ENCODE peak calls at places on chromosomes 11 and 22, in ten cellular contexts. One of them, this sample, is unnamed.

GRCh38 chr11:65019824-65020223 is 5.9 kb downstream of the ARL2 start:
- DNase-seq in SK-N-SH: no peak
- DNase-seq in OCI-LY7: no peak
- DNase-seq in Calu3: no peak
- DNase-seq in endodermal cell: no peak
- DNase-seq in cardiac muscle cell: no peak
- DNase-seq in lower leg skin: no peak
- DNase-seq in fibroblast of pulmonary artery: no peak
- DNase-seq in NB4: no peak
- DNase-seq in cardiac fibroblast: no peak
- DNase-seq in this sample: no peak

GRCh38 chr22:37169947-37170688 is 17.9 kb downstream of the C1QTNF6 start:
- DNase-seq in SK-N-SH: no peak
- DNase-seq in OCI-LY7: no peak
- DNase-seq in Calu3: no peak
- DNase-seq in endodermal cell: peak
- DNase-seq in cardiac muscle cell: no peak
- DNase-seq in lower leg skin: peak
- DNase-seq in fibroblast of pulmonary artery: no peak
- DNase-seq in NB4: no peak
- DNase-seq in cardiac fibroblast: no peak
- DNase-seq in this sample: no peak

GRCh38 chr22:33986954-33987353 is 66.7 kb upstream of the LARGE1 start:
- DNase-seq in SK-N-SH: no peak
- DNase-seq in OCI-LY7: no peak
- DNase-seq in Calu3: no peak
- DNase-seq in endodermal cell: no peak
- DNase-seq in cardiac muscle cell: no peak
- DNase-seq in lower leg skin: no peak
- DNase-seq in fibroblast of pulmonary artery: no peak
- DNase-seq in NB4: no peak
- DNase-seq in cardiac fibroblast: no peak
- DNase-seq in this sample: no peak

GRCh38 chr11:12170984-12171383 is 60.6 kb downstream of the MICAL2 start:
- DNase-seq in SK-N-SH: no peak
- DNase-seq in OCI-LY7: no peak
- DNase-seq in Calu3: no peak
- DNase-seq in endodermal cell: no peak
- DNase-seq in cardiac muscle cell: no peak
- DNase-seq in lower leg skin: peak
- DNase-seq in fibroblast of pulmonary artery: peak
- DNase-seq in NB4: no peak
- DNase-seq in cardiac fibroblast: peak
- DNase-seq in this sample: no peak

GRCh38 chr11:72587696-72588095 is 86.5 kb downstream of the PDE2A start:
- DNase-seq in SK-N-SH: no peak
- DNase-seq in OCI-LY7: no peak
- DNase-seq in Calu3: no peak
- DNase-seq in endodermal cell: no peak
- DNase-seq in cardiac muscle cell: no peak
- DNase-seq in lower leg skin: no peak
- DNase-seq in fibroblast of pulmonary artery: no peak
- DNase-seq in NB4: no peak
- DNase-seq in cardiac fibroblast: no peak
- DNase-seq in this sample: no peak

GRCh38 chr11:120248551-120249278 is 8.8 kb downstream of the POU2F3 start:
- DNase-seq in SK-N-SH: no peak
- DNase-seq in OCI-LY7: no peak
- DNase-seq in Calu3: no peak
- DNase-seq in endodermal cell: no peak
- DNase-seq in cardiac muscle cell: no peak
- DNase-seq in lower leg skin: no peak
- DNase-seq in fibroblast of pulmonary artery: peak
- DNase-seq in NB4: peak
- DNase-seq in cardiac fibroblast: peak
- DNase-seq in this sample: no peak

GRCh38 chr11:118789501-118790356 is 1.2 kb downstream of the DDX6 start:
- DNase-seq in SK-N-SH: no peak
- DNase-seq in OCI-LY7: peak
- DNase-seq in Calu3: no peak
- DNase-seq in endodermal cell: peak
- DNase-seq in cardiac muscle cell: peak
- DNase-seq in lower leg skin: no peak
- DNase-seq in fibroblast of pulmonary artery: peak
- DNase-seq in NB4: peak
- DNase-seq in cardiac fibroblast: peak
- DNase-seq in this sample: peak

GRCh38 chr11:3156661-3157311 is 8.3 kb downstream of the OSBPL5 start:
- DNase-seq in SK-N-SH: no peak
- DNase-seq in OCI-LY7: peak
- DNase-seq in Calu3: no peak
- DNase-seq in endodermal cell: no peak
- DNase-seq in cardiac muscle cell: no peak
- DNase-seq in lower leg skin: no peak
- DNase-seq in fibroblast of pulmonary artery: no peak
- DNase-seq in NB4: peak
- DNase-seq in cardiac fibroblast: no peak
- DNase-seq in this sample: no peak

GRCh38 chr11:73907191-73907590 is 30.4 kb downstream of the PAAF1 start:
- DNase-seq in SK-N-SH: no peak
- DNase-seq in OCI-LY7: no peak
- DNase-seq in Calu3: peak
- DNase-seq in endodermal cell: peak
- DNase-seq in cardiac muscle cell: no peak
- DNase-seq in lower leg skin: no peak
- DNase-seq in fibroblast of pulmonary artery: peak
- DNase-seq in NB4: peak
- DNase-seq in cardiac fibroblast: peak
- DNase-seq in this sample: no peak

GRCh38 chr22:24550028-24550901 is 4.7 kb downstream of the GUCD1 start:
- DNase-seq in SK-N-SH: no peak
- DNase-seq in OCI-LY7: no peak
- DNase-seq in Calu3: peak
- DNase-seq in endodermal cell: no peak
- DNase-seq in cardiac muscle cell: no peak
- DNase-seq in lower leg skin: no peak
- DNase-seq in fibroblast of pulmonary artery: peak
- DNase-seq in NB4: peak
- DNase-seq in cardiac fibroblast: no peak
- DNase-seq in this sample: no peak

GRCh38 chr11:77250881-77251640 is 50.4 kb downstream of the GDPD4 start:
- DNase-seq in SK-N-SH: no peak
- DNase-seq in OCI-LY7: no peak
- DNase-seq in Calu3: no peak
- DNase-seq in endodermal cell: no peak
- DNase-seq in cardiac muscle cell: no peak
- DNase-seq in lower leg skin: no peak
- DNase-seq in fibroblast of pulmonary artery: peak
- DNase-seq in NB4: no peak
- DNase-seq in cardiac fibroblast: peak
- DNase-seq in this sample: no peak

DNA sequence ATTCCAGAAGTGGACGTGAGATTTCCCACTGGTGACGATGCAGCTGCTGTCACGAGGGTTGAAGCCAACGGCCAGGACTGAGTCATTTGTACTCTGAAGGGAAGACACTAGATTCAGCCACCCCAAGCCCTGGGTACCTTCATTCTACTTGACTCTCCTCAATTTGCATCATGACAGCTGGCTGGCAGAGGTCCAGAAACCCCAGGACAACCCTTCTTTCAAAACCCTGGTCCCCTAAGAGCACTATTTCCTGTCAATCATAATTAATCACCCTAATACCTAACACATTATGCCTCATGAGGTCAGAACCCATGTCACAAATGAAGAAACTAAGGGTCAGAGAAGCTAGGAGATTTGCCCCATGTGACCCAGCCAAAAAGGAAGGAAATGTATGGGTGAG is 4.8 kb downstream of the EML3 start:
- DNase-seq in SK-N-SH: no peak
- DNase-seq in OCI-LY7: peak
- DNase-seq in Calu3: no peak
- DNase-seq in endodermal cell: no peak
- DNase-seq in cardiac muscle cell: no peak
- DNase-seq in lower leg skin: no peak
- DNase-seq in fibroblast of pulmonary artery: no peak
- DNase-seq in NB4: peak
- DNase-seq in cardiac fibroblast: no peak
- DNase-seq in this sample: no peak
- TF ChIP-seq CTCF in SK-N-SH: no peak
- TF ChIP-seq CTCF in OCI-LY7: no peak
- TF ChIP-seq CTCF in Calu3: no peak
- TF ChIP-seq CTCF in endodermal cell: no peak
- TF ChIP-seq CTCF in cardiac muscle cell: no peak
- TF ChIP-seq CTCF in lower leg skin: no peak
- TF ChIP-seq CTCF in fibroblast of pulmonary artery: no peak
- TF ChIP-seq CTCF in NB4: no peak
- TF ChIP-seq CTCF in cardiac fibroblast: no peak
- TF ChIP-seq CTCF in this sample: no peak

GRCh38 chr11:20126724-20127123 is 33.6 kb downstream of the DBX1 start:
- DNase-seq in SK-N-SH: no peak
- DNase-seq in OCI-LY7: no peak
- DNase-seq in Calu3: no peak
- DNase-seq in endodermal cell: no peak
- DNase-seq in cardiac muscle cell: no peak
- DNase-seq in lower leg skin: no peak
- DNase-seq in fibroblast of pulmonary artery: no peak
- DNase-seq in NB4: no peak
- DNase-seq in cardiac fibroblast: peak
- DNase-seq in this sample: no peak

GRCh38 chr11:20132667-20133039 is 27.6 kb downstream of the DBX1 start:
- DNase-seq in SK-N-SH: no peak
- DNase-seq in OCI-LY7: no peak
- DNase-seq in Calu3: no peak
- DNase-seq in endodermal cell: no peak
- DNase-seq in cardiac muscle cell: no peak
- DNase-seq in lower leg skin: no peak
- DNase-seq in fibroblast of pulmonary artery: no peak
- DNase-seq in NB4: no peak
- DNase-seq in cardiac fibroblast: no peak
- DNase-seq in this sample: no peak

GRCh38 chr11:20127671-20128527 is 32.4 kb downstream of the DBX1 start:
- DNase-seq in SK-N-SH: peak
- DNase-seq in OCI-LY7: peak
- DNase-seq in Calu3: peak
- DNase-seq in endodermal cell: peak
- DNase-seq in cardiac muscle cell: peak
- DNase-seq in lower leg skin: peak
- DNase-seq in fibroblast of pulmonary artery: peak
- DNase-seq in NB4: peak
- DNase-seq in cardiac fibroblast: peak
- DNase-seq in this sample: peak

GRCh38 chr11:20134991-20135736 is 25.1 kb downstream of the DBX1 start:
- DNase-seq in SK-N-SH: no peak
- DNase-seq in OCI-LY7: no peak
- DNase-seq in Calu3: no peak
- DNase-seq in endodermal cell: no peak
- DNase-seq in cardiac muscle cell: no peak
- DNase-seq in lower leg skin: no peak
- DNase-seq in fibroblast of pulmonary artery: no peak
- DNase-seq in NB4: no peak
- DNase-seq in cardiac fibroblast: no peak
- DNase-seq in this sample: no peak

GRCh38 chr11:20131744-20132666 is 28.3 kb downstream of the DBX1 start:
- DNase-seq in SK-N-SH: peak
- DNase-seq in OCI-LY7: peak
- DNase-seq in Calu3: peak
- DNase-seq in endodermal cell: peak
- DNase-seq in cardiac muscle cell: peak
- DNase-seq in lower leg skin: peak
- DNase-seq in fibroblast of pulmonary artery: peak
- DNase-seq in NB4: peak
- DNase-seq in cardiac fibroblast: peak
- DNase-seq in this sample: peak
- TF ChIP-seq CTCF in SK-N-SH: peak
- TF ChIP-seq CTCF in OCI-LY7: peak
- TF ChIP-seq CTCF in Calu3: peak
- TF ChIP-seq CTCF in endodermal cell: peak
- TF ChIP-seq CTCF in cardiac muscle cell: peak
- TF ChIP-seq CTCF in lower leg skin: no peak
- TF ChIP-seq CTCF in fibroblast of pulmonary artery: peak
- TF ChIP-seq CTCF in NB4: peak
- TF ChIP-seq CTCF in cardiac fibroblast: peak
- TF ChIP-seq CTCF in this sample: peak

DNA sequence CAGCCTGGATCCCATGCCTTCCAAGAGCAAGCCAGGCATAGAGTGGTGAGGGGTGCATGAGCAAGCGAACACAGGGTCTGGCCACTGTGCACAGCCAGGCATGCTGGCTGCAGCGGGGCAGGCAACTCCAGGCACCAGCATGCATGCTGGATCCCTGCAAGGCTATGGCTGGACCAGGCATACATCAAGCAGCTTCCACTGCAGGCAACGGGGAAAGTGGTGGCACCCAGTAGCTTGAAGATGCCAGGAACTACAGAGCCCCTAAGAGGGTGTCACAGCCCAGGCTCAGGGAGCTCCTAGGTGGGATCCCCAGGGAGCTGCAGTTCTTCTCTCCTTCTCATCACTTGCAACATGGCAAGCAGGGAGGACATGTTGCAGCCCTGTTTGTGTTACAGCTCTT is 45.2 kb downstream of the CHST1 start:
- DNase-seq in SK-N-SH: no peak
- DNase-seq in OCI-LY7: no peak
- DNase-seq in Calu3: no peak
- DNase-seq in endodermal cell: no peak
- DNase-seq in cardiac muscle cell: no peak
- DNase-seq in lower leg skin: no peak
- DNase-seq in fibroblast of pulmonary artery: no peak
- DNase-seq in NB4: no peak
- DNase-seq in cardiac fibroblast: no peak
- DNase-seq in this sample: no peak
- TF ChIP-seq CTCF in SK-N-SH: no peak
- TF ChIP-seq CTCF in OCI-LY7: no peak
- TF ChIP-seq CTCF in Calu3: no peak
- TF ChIP-seq CTCF in endodermal cell: no peak
- TF ChIP-seq CTCF in cardiac muscle cell: no peak
- TF ChIP-seq CTCF in lower leg skin: no peak
- TF ChIP-seq CTCF in fibroblast of pulmonary artery: no peak
- TF ChIP-seq CTCF in NB4: no peak
- TF ChIP-seq CTCF in cardiac fibroblast: no peak
- TF ChIP-seq CTCF in this sample: no peak

DNA sequence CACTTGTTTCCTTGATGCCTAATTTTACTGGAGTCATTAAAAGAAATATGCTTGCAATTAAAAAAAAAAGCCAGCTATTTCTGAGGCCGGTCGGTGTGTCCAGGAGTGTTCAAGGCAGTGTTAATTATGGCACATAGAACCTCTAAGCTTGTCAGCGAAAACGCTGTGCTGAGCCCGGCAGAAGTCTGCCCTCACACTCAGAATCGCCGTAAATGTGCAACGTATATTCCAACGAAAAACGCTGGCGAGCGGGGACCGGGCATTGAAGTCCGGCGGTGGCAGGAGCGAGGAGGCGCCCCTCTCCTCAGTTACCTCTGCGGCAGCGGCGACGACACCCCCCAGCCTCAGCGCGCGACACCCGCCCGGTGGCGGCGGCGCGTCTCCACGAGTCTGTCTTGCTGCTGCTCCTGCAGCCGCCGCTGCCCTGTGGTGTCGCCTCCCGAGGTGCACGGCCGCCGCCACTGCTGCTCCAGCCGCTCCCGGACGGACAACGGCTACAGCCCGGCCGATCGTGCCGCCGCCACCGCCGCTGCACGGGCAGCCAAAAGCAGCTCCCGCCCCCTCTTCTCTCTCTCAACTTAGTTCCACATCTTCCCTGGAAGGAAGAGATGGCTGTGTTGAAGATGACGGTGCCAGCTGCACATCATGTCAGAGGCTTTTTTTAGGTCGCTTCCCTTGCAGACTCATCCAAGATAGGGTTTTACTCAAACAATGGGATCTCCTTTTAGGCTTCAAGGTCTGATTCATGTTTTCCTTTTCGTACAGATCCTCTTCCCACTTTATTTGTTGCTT is 56.0 kb downstream of the JAM3 start:
- DNase-seq in SK-N-SH: peak
- DNase-seq in OCI-LY7: no peak
- DNase-seq in Calu3: peak
- DNase-seq in endodermal cell: peak
- DNase-seq in cardiac muscle cell: peak
- DNase-seq in lower leg skin: peak
- DNase-seq in fibroblast of pulmonary artery: peak
- DNase-seq in NB4: no peak
- DNase-seq in cardiac fibroblast: peak
- DNase-seq in this sample: no peak
- TF ChIP-seq CTCF in SK-N-SH: no peak
- TF ChIP-seq CTCF in OCI-LY7: no peak
- TF ChIP-seq CTCF in Calu3: no peak
- TF ChIP-seq CTCF in endodermal cell: peak
- TF ChIP-seq CTCF in cardiac muscle cell: no peak
- TF ChIP-seq CTCF in lower leg skin: no peak
- TF ChIP-seq CTCF in fibroblast of pulmonary artery: no peak
- TF ChIP-seq CTCF in NB4: no peak
- TF ChIP-seq CTCF in cardiac fibroblast: no peak
- TF ChIP-seq CTCF in this sample: no peak